ENCODE peak calls at places on chromosomes 7 and 10, in seven cellular contexts. G, Q, F, U, L, K and W are unnamed samples.

GRCh38 chr10:101099901-101100300 is 31.2 kb upstream of the TLX1 start:
- DNase-seq in G (no peak), Q (no peak), F (no peak), U (no peak), L (no peak), K (no peak), W (no peak)

GRCh38 chr10:112832959-112833358 is 117.1 kb upstream of the TCF7L2 start:
- DNase-seq in G (no peak), Q (no peak), F (no peak), U (no peak), L (no peak), K (no peak), W (no peak)

GRCh38 chr7:80902035-80902434 is 16.8 kb downstream of the SEMA3C start:
- DNase-seq in G (no peak), Q (peak; percentile 36), F (no peak), U (no peak), L (no peak), K (peak; percentile 22), W (no peak)

GRCh38 chr7:141974831-141975230 is 1.3 kb upstream of the TAS2R38 start:
- DNase-seq in G (no peak), Q (peak; percentile 49), F (no peak), U (no peak), L (peak; percentile 74), K (peak; percentile 76), W (no peak)

GRCh38 chr7:92456241-92456640 is 9.0 kb downstream of the GATAD1 start:
- DNase-seq in G (peak; percentile 46), Q (no peak), F (no peak), U (no peak), L (no peak), K (no peak), W (no peak)

GRCh38 chr10:80568306-80568705 is 30.6 kb downstream of the SH2D4B start:
- DNase-seq in G (no peak), Q (no peak), F (no peak), U (no peak), L (no peak), K (no peak), W (no peak)

GRCh38 chr7:148481965-148482626 is 108.5 kb upstream of the C7orf33 start:
- DNase-seq in G (no peak), Q (no peak), F (no peak), U (no peak), L (no peak), K (no peak), W (no peak)

GRCh38 chr7:124462249-124462648 is 303.3 kb downstream of the GPR37 start:
- DNase-seq in G (peak; percentile 94), Q (peak; percentile 54), F (no peak), U (peak; percentile 20), L (no peak), K (no peak), W (no peak)

GRCh38 chr10:75744242-75744641 is 312.8 kb downstream of the LRMDA start:
- DNase-seq in G (no peak), Q (no peak), F (no peak), U (no peak), L (no peak), K (no peak), W (no peak)

GRCh38 chr10:129870926-129871660 is 93.0 kb downstream of the EBF3 start:
- DNase-seq in G (peak; percentile 15), Q (no peak), F (no peak), U (no peak), L (peak; percentile 14), K (no peak), W (no peak)

GRCh38 chr7:30789334-30789711 is 18.1 kb downstream of the MINDY4 start:
- DNase-seq in G (peak; percentile 89), Q (peak; percentile 65), F (no peak), U (no peak), L (no peak), K (no peak), W (no peak)

GRCh38 chr7:70416611-70417010 is 715.3 kb upstream of the GALNT17 start:
- DNase-seq in G (no peak), Q (no peak), F (no peak), U (no peak), L (no peak), K (no peak), W (no peak)

GRCh38 chr7:150448789-150449147 is 1.7 kb upstream of the GIMAP8 start:
- DNase-seq in G (peak; percentile 55), Q (peak; percentile 73), F (no peak), U (no peak), L (peak; percentile 87), K (peak; percentile 91), W (no peak)

GRCh38 chr7:71278301-71278700 is 146.4 kb downstream of the GALNT17 start:
- DNase-seq in G (no peak), Q (no peak), F (no peak), U (no peak), L (no peak), K (no peak), W (no peak)

GRCh38 chr7:44147026-44147881 is 6.1 kb upstream of the MYL7 start:
- DNase-seq in G (no peak), Q (no peak), F (no peak), U (no peak), L (no peak), K (no peak), W (no peak)

GRCh38 chr10:1211844-1212570 is 155.8 kb downstream of the WDR37 start:
- DNase-seq in G (no peak), Q (no peak), F (no peak), U (no peak), L (no peak), K (no peak), W (no peak)

GRCh38 chr10:71314028-71314693 is 4.9 kb upstream of the SLC29A3 start:
- DNase-seq in G (peak; percentile 24), Q (peak; percentile 35), F (no peak), U (no peak), L (peak; percentile 44), K (peak; percentile 53), W (no peak)

GRCh38 chr7:75994388-75995051 is at the start of gene TMEM120A:
- DNase-seq in G (peak; percentile 87), Q (peak; percentile 92), F (peak; percentile 89), U (peak; percentile 40), L (peak; percentile 98), K (peak; percentile 95), W (peak; percentile 61)

GRCh38 chr7:66233638-66234037 is 28.5 kb downstream of the TPST1 start:
- DNase-seq in G (no peak), Q (no peak), F (no peak), U (no peak), L (no peak), K (no peak), W (no peak)

GRCh38 chr10:133167693-133168616 is 7.9 kb downstream of the KNDC1 start:
- DNase-seq in G (no peak), Q (no peak), F (no peak), U (no peak), L (no peak), K (no peak), W (no peak)

GRCh38 chr7:11228515-11228914 is 254.8 kb downstream of the PHF14 start:
- DNase-seq in G (no peak), Q (peak; percentile 77), F (no peak), U (no peak), L (peak; percentile 43), K (no peak), W (no peak)